ENCODE peak calls at places on chromosomes 6 and 20, in seven cellular contexts. One of them, this sample, is unnamed.

GRCh38 chr20:41309817-41310216 is 7.7 kb downstream of the ZHX3 start:
- DNase-seq in HCT116: no peak
- DNase-seq in GM12878: no peak
- DNase-seq in K562: peak
- DNase-seq in H1: no peak
- DNase-seq in SK-N-SH: no peak
- DNase-seq in HepG2: no peak
- DNase-seq in this sample: no peak

GRCh38 chr20:24648919-24649318 is 179.5 kb downstream of the SYNDIG1 start:
- DNase-seq in HCT116: no peak
- DNase-seq in SK-N-SH: no peak
- DNase-seq in K562: no peak
- DNase-seq in H1: no peak
- DNase-seq in GM12878: peak
- DNase-seq in HepG2: no peak
- DNase-seq in this sample: no peak

GRCh38 chr20:4726710-4727391 is 5.1 kb downstream of the PRND start:
- DNase-seq in SK-N-SH: no peak
- DNase-seq in K562: no peak
- DNase-seq in H1: no peak
- DNase-seq in GM12878: peak
- DNase-seq in HepG2: no peak
- DNase-seq in HCT116: no peak
- DNase-seq in this sample: no peak

GRCh38 chr6:40328376-40328987 is 258.7 kb downstream of the LRFN2 start:
- DNase-seq in GM12878: no peak
- DNase-seq in K562: peak
- DNase-seq in SK-N-SH: peak
- DNase-seq in H1: peak
- DNase-seq in HepG2: no peak
- DNase-seq in HCT116: peak
- DNase-seq in this sample: peak

GRCh38 chr20:62946918-62947317 is 5.6 kb upstream of the SLC17A9 start:
- DNase-seq in H1: no peak
- DNase-seq in HCT116: no peak
- DNase-seq in HepG2: no peak
- DNase-seq in K562: no peak
- DNase-seq in GM12878: no peak
- DNase-seq in SK-N-SH: peak
- DNase-seq in this sample: no peak

GRCh38 chr6:43976706-43977403 is 150.4 kb downstream of the MRPL14 start:
- DNase-seq in K562: no peak
- DNase-seq in HCT116: no peak
- DNase-seq in HepG2: no peak
- DNase-seq in GM12878: no peak
- DNase-seq in H1: no peak
- DNase-seq in SK-N-SH: no peak
- DNase-seq in this sample: no peak

GRCh38 chr20:432208-432607 is 24.1 kb downstream of the RBCK1 start:
- DNase-seq in HCT116: no peak
- DNase-seq in HepG2: no peak
- DNase-seq in SK-N-SH: no peak
- DNase-seq in H1: no peak
- DNase-seq in K562: no peak
- DNase-seq in GM12878: no peak
- DNase-seq in this sample: no peak

GRCh38 chr20:20552076-20552475 is 160.4 kb downstream of the RALGAPA2 start:
- DNase-seq in HepG2: no peak
- DNase-seq in K562: no peak
- DNase-seq in GM12878: no peak
- DNase-seq in SK-N-SH: no peak
- DNase-seq in HCT116: no peak
- DNase-seq in H1: no peak
- DNase-seq in this sample: no peak

GRCh38 chr6:43952746-43953145 is 174.5 kb downstream of the MRPL14 start:
- DNase-seq in K562: peak
- DNase-seq in HepG2: peak
- DNase-seq in H1: peak
- DNase-seq in SK-N-SH: no peak
- DNase-seq in GM12878: no peak
- DNase-seq in HCT116: peak
- DNase-seq in this sample: peak

GRCh38 chr20:45138451-45139300 is 14.4 kb upstream of the WFDC12 start:
- DNase-seq in GM12878: no peak
- DNase-seq in H1: peak
- DNase-seq in SK-N-SH: peak
- DNase-seq in HCT116: peak
- DNase-seq in HepG2: peak
- DNase-seq in K562: peak
- DNase-seq in this sample: no peak

GRCh38 chr6:89690944-89691324 is 52.4 kb upstream of the LYRM2 start:
- DNase-seq in K562: no peak
- DNase-seq in HepG2: no peak
- DNase-seq in SK-N-SH: no peak
- DNase-seq in H1: no peak
- DNase-seq in GM12878: no peak
- DNase-seq in HCT116: no peak
- DNase-seq in this sample: no peak

GRCh38 chr6:89692256-89692655 is 53.7 kb upstream of the LYRM2 start:
- DNase-seq in HCT116: no peak
- DNase-seq in K562: no peak
- DNase-seq in HepG2: no peak
- DNase-seq in SK-N-SH: no peak
- DNase-seq in H1: no peak
- DNase-seq in GM12878: no peak
- DNase-seq in this sample: no peak

GRCh38 chr6:89693207-89693606 is 54.7 kb upstream of the LYRM2 start:
- DNase-seq in K562: no peak
- DNase-seq in SK-N-SH: no peak
- DNase-seq in GM12878: no peak
- DNase-seq in HepG2: no peak
- DNase-seq in HCT116: no peak
- DNase-seq in H1: no peak
- DNase-seq in this sample: no peak

GRCh38 chr6:89688328-89688727 is 49.8 kb upstream of the LYRM2 start:
- DNase-seq in HCT116: no peak
- DNase-seq in K562: no peak
- DNase-seq in HepG2: no peak
- DNase-seq in SK-N-SH: no peak
- DNase-seq in H1: no peak
- DNase-seq in GM12878: no peak
- DNase-seq in this sample: no peak

GRCh38 chr6:89689732-89690131 is 51.2 kb upstream of the LYRM2 start:
- DNase-seq in SK-N-SH: no peak
- DNase-seq in GM12878: no peak
- DNase-seq in HepG2: no peak
- DNase-seq in H1: no peak
- DNase-seq in HCT116: no peak
- DNase-seq in K562: no peak
- DNase-seq in this sample: no peak
- TF ChIP-seq JUND in SK-N-SH: no peak
- TF ChIP-seq JUND in GM12878: no peak
- TF ChIP-seq JUND in HepG2: no peak
- TF ChIP-seq JUND in H1: peak
- TF ChIP-seq JUND in HCT116: no peak
- TF ChIP-seq JUND in K562: no peak
- TF ChIP-seq JUND in this sample: no peak

GRCh38 chr20:64140421-64140820 is 23.8 kb upstream of the MYT1 start:
- DNase-seq in HepG2: no peak
- DNase-seq in SK-N-SH: peak
- DNase-seq in GM12878: no peak
- DNase-seq in K562: no peak
- DNase-seq in H1: peak
- DNase-seq in HCT116: no peak
- DNase-seq in this sample: no peak

GRCh38 chr20:64138276-64138815 is 25.9 kb upstream of the MYT1 start:
- DNase-seq in GM12878: no peak
- DNase-seq in K562: no peak
- DNase-seq in HepG2: no peak
- DNase-seq in HCT116: no peak
- DNase-seq in H1: peak
- DNase-seq in SK-N-SH: peak
- DNase-seq in this sample: no peak

GRCh38 chr20:64139200-64140081 is 24.8 kb upstream of the MYT1 start:
- DNase-seq in HCT116: no peak
- DNase-seq in K562: no peak
- DNase-seq in HepG2: no peak
- DNase-seq in GM12878: no peak
- DNase-seq in H1: peak
- DNase-seq in SK-N-SH: peak
- DNase-seq in this sample: no peak

GRCh38 chr20:64136004-64136710 is 28.1 kb upstream of the MYT1 start:
- DNase-seq in GM12878: no peak
- DNase-seq in SK-N-SH: no peak
- DNase-seq in HCT116: no peak
- DNase-seq in K562: no peak
- DNase-seq in HepG2: no peak
- DNase-seq in H1: peak
- DNase-seq in this sample: no peak

GRCh38 chr20:64137598-64138031 is 26.6 kb upstream of the MYT1 start:
- DNase-seq in K562: no peak
- DNase-seq in GM12878: no peak
- DNase-seq in SK-N-SH: peak
- DNase-seq in HepG2: no peak
- DNase-seq in HCT116: no peak
- DNase-seq in H1: peak
- DNase-seq in this sample: no peak
- TF ChIP-seq JUND in K562: no peak
- TF ChIP-seq JUND in GM12878: no peak
- TF ChIP-seq JUND in SK-N-SH: no peak
- TF ChIP-seq JUND in HepG2: no peak
- TF ChIP-seq JUND in HCT116: no peak
- TF ChIP-seq JUND in H1: no peak
- TF ChIP-seq JUND in this sample: no peak

GRCh38 chr6:169654590-169655391 is 47.0 kb downstream of the WDR27 start:
- DNase-seq in H1: no peak
- DNase-seq in HCT116: no peak
- DNase-seq in HepG2: no peak
- DNase-seq in K562: no peak
- DNase-seq in SK-N-SH: peak
- DNase-seq in GM12878: no peak
- DNase-seq in this sample: no peak

GRCh38 chr6:169653691-169654090 is 48.1 kb downstream of the WDR27 start:
- DNase-seq in HepG2: no peak
- DNase-seq in HCT116: no peak
- DNase-seq in K562: no peak
- DNase-seq in GM12878: no peak
- DNase-seq in H1: no peak
- DNase-seq in SK-N-SH: no peak
- DNase-seq in this sample: no peak

GRCh38 chr6:169659820-169660610 is 41.8 kb downstream of the WDR27 start:
- DNase-seq in K562: no peak
- DNase-seq in SK-N-SH: no peak
- DNase-seq in HCT116: no peak
- DNase-seq in H1: no peak
- DNase-seq in HepG2: no peak
- DNase-seq in GM12878: no peak
- DNase-seq in this sample: no peak

GRCh38 chr6:169652896-169653295 is 48.9 kb downstream of the WDR27 start:
- DNase-seq in SK-N-SH: no peak
- DNase-seq in HCT116: no peak
- DNase-seq in GM12878: no peak
- DNase-seq in H1: no peak
- DNase-seq in HepG2: no peak
- DNase-seq in K562: no peak
- DNase-seq in this sample: no peak

DNA sequence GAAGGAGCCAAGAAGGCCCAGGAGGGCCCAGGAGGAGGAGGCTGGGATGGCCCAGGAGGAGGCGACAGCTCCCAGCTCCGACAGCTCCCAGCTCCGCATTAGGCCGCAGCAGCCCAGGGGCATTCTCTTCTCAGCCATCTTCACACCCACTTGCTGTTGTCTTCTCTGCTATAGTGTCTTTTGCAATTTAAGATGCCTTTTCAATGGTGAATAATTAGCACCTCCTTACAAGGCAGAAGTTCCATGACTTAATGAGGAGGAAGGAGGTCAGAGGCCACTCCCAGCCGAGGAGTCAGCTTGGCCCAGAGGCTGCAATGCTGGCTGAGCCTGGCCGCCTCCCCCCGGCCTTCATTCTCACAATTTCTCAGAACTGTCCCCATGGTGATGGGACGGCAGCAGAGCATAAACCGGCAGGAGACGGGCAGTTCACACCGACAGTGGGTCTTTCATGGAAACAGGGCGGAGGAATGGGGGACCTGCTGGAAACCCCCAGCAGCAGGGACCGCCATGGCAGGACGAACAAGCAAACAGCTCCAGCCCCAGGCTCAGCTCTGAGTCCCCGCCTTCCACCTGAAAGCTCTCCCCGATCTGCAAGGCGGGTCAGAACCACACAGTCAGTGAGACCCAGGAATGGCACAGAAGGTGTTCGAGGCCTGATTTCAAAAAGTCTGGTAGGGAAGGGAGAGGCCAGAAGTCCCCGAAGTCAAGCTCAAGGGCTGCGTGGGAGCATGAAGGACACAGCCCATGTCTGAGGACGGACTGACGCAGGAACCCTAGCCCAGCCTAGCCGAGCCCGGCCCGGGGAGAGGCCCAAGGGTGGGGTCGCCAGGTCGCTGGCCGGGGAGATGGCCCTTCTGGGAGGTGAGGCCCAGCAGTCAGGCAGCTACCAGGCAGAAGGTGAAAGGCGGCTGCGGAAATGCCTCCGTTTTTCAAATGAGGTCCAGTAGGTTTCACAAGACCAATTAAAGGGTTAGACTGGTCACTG is 44.9 kb downstream of the WDR27 start:
- DNase-seq in HepG2: no peak
- DNase-seq in SK-N-SH: no peak
- DNase-seq in H1: no peak
- DNase-seq in HCT116: no peak
- DNase-seq in K562: no peak
- DNase-seq in GM12878: no peak
- DNase-seq in this sample: no peak
- TF ChIP-seq JUND in HepG2: no peak
- TF ChIP-seq JUND in SK-N-SH: no peak
- TF ChIP-seq JUND in H1: no peak
- TF ChIP-seq JUND in HCT116: no peak
- TF ChIP-seq JUND in K562: no peak
- TF ChIP-seq JUND in GM12878: no peak
- TF ChIP-seq JUND in this sample: no peak

DNA sequence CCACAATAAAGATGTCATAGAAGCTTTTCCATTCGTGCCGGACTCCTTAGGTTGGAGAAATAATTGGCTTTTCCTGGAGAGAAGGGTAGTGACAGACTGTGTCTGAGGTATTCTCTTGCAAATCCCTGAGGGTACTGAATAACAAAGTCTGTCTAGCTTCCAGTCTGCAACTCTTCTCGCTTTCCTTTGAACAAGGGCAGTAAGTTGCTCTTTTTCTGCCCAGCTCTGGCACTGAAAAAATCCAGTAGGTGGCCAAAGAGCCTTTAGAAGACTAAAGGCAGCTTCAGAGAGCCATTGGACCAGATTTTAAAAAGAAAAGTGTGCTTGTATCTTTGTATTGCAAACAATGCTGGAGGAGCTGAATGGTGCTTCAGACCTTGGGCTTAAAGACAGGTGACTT is 20.7 kb upstream of the RREB1 start:
- DNase-seq in HepG2: no peak
- DNase-seq in K562: no peak
- DNase-seq in SK-N-SH: no peak
- DNase-seq in HCT116: no peak
- DNase-seq in H1: no peak
- DNase-seq in GM12878: no peak
- DNase-seq in this sample: no peak
- TF ChIP-seq JUND in HepG2: no peak
- TF ChIP-seq JUND in K562: no peak
- TF ChIP-seq JUND in SK-N-SH: no peak
- TF ChIP-seq JUND in HCT116: no peak
- TF ChIP-seq JUND in H1: no peak
- TF ChIP-seq JUND in GM12878: no peak
- TF ChIP-seq JUND in this sample: no peak

This sample was measured in T47D.